ENCODE peak calls at places on chromosomes 16 and 17, in four cellular contexts. One of them, this sample, is unnamed.

GRCh38 chr16:72646615-72647014 is 401.3 kb downstream of the ZFHX3 start:
- DNase-seq in PC-3: no peak
- DNase-seq in mammary epithelial cell: no peak
- DNase-seq in fibroblast of lung: no peak
- DNase-seq in this sample: no peak

GRCh38 chr17:41710472-41711090 is 1.6 kb upstream of the GAST start:
- DNase-seq in PC-3: peak; percentile 9
- DNase-seq in mammary epithelial cell: peak; percentile 47
- DNase-seq in fibroblast of lung: peak; percentile 53
- DNase-seq in this sample: no peak

GRCh38 chr16:23302045-23302956 is at the start of gene SCNN1B:
- DNase-seq in PC-3: peak; percentile 43
- DNase-seq in fibroblast of lung: no peak
- DNase-seq in mammary epithelial cell: no peak
- DNase-seq in this sample: peak; percentile 66

GRCh38 chr17:72175787-72176515 is 55.1 kb downstream of the SOX9 start:
- DNase-seq in mammary epithelial cell: no peak
- DNase-seq in fibroblast of lung: no peak
- DNase-seq in PC-3: peak; percentile 85
- DNase-seq in this sample: no peak

GRCh38 chr16:19389246-19389645 is 28.4 kb upstream of the TMC5 start:
- DNase-seq in mammary epithelial cell: peak; percentile 44
- DNase-seq in PC-3: peak; percentile 49
- DNase-seq in fibroblast of lung: no peak
- DNase-seq in this sample: peak; percentile 91

GRCh38 chr16:26505501-26505900 is 561.2 kb upstream of the C16orf82 start:
- DNase-seq in fibroblast of lung: no peak
- DNase-seq in mammary epithelial cell: no peak
- DNase-seq in PC-3: no peak
- DNase-seq in this sample: no peak

GRCh38 chr17:8951210-8951609 is 14.3 kb downstream of the PIK3R5 start:
- DNase-seq in fibroblast of lung: no peak
- DNase-seq in PC-3: no peak
- DNase-seq in mammary epithelial cell: no peak
- DNase-seq in this sample: no peak

GRCh38 chr17:76783146-76783545 is 45.2 kb downstream of the MFSD11 start:
- DNase-seq in PC-3: no peak
- DNase-seq in mammary epithelial cell: no peak
- DNase-seq in fibroblast of lung: no peak
- DNase-seq in this sample: no peak

GRCh38 chr16:28167221-28167620 is 44.5 kb downstream of the XPO6 start:
- DNase-seq in mammary epithelial cell: no peak
- DNase-seq in PC-3: no peak
- DNase-seq in fibroblast of lung: no peak
- DNase-seq in this sample: no peak

GRCh38 chr17:17724991-17725852 is 44.0 kb downstream of the RAI1 start:
- DNase-seq in fibroblast of lung: no peak
- DNase-seq in PC-3: no peak
- DNase-seq in mammary epithelial cell: no peak
- DNase-seq in this sample: no peak

GRCh38 chr16:7025616-7026190 is 306.9 kb upstream of the RBFOX1 start:
- DNase-seq in mammary epithelial cell: no peak
- DNase-seq in fibroblast of lung: no peak
- DNase-seq in PC-3: peak; percentile 46
- DNase-seq in this sample: peak; percentile 75

GRCh38 chr16:52469775-52470174 is 77.2 kb downstream of the TOX3 start:
- DNase-seq in PC-3: peak; percentile 11
- DNase-seq in mammary epithelial cell: no peak
- DNase-seq in fibroblast of lung: no peak
- DNase-seq in this sample: no peak

GRCh38 chr17:67477687-67478086 is 100.6 kb downstream of the PITPNC1 start:
- DNase-seq in PC-3: peak; percentile 88
- DNase-seq in fibroblast of lung: peak; percentile 47
- DNase-seq in mammary epithelial cell: peak; percentile 76
- DNase-seq in this sample: no peak

GRCh38 chr17:28528329-28529011 is 22.3 kb downstream of the FOXN1 start:
- DNase-seq in PC-3: peak; percentile 42
- DNase-seq in mammary epithelial cell: no peak
- DNase-seq in fibroblast of lung: no peak
- DNase-seq in this sample: peak; percentile 65

GRCh38 chr16:620700-621525 is 9.9 kb upstream of the WFIKKN1 start:
- DNase-seq in mammary epithelial cell: no peak
- DNase-seq in PC-3: no peak
- DNase-seq in fibroblast of lung: no peak
- DNase-seq in this sample: no peak

GRCh38 chr17:79518330-79519151 is 92.3 kb downstream of the RBFOX3 start:
- DNase-seq in PC-3: no peak
- DNase-seq in fibroblast of lung: no peak
- DNase-seq in mammary epithelial cell: no peak
- DNase-seq in this sample: no peak

GRCh38 chr16:69563605-69564580 is 1.9 kb upstream of the NFAT5 start:
- DNase-seq in mammary epithelial cell: peak; percentile 85
- DNase-seq in fibroblast of lung: peak; percentile 17
- DNase-seq in PC-3: peak; percentile 15
- DNase-seq in this sample: peak; percentile 22

GRCh38 chr16:641326-642188 is at the start of gene MCRIP2:
- DNase-seq in PC-3: peak; percentile 80
- DNase-seq in fibroblast of lung: peak; percentile 72
- DNase-seq in mammary epithelial cell: peak; percentile 54
- DNase-seq in this sample: peak; percentile 91

GRCh38 chr17:6592193-6592592 is 35.8 kb upstream of the PITPNM3 start:
- DNase-seq in PC-3: peak; percentile 54
- DNase-seq in mammary epithelial cell: peak; percentile 29
- DNase-seq in fibroblast of lung: no peak
- DNase-seq in this sample: no peak

GRCh38 chr17:34571428-34572130 is 7.8 kb upstream of the TMEM132E start:
- DNase-seq in fibroblast of lung: no peak
- DNase-seq in mammary epithelial cell: no peak
- DNase-seq in PC-3: no peak
- DNase-seq in this sample: no peak

GRCh38 chr17:48148029-48148759 is 40.6 kb downstream of the SNX11 start:
- DNase-seq in PC-3: no peak
- DNase-seq in mammary epithelial cell: no peak
- DNase-seq in fibroblast of lung: no peak
- DNase-seq in this sample: no peak

GRCh38 chr17:77505460-77505769 is 364.6 kb downstream of the SEC14L1 start:
- DNase-seq in fibroblast of lung: no peak
- DNase-seq in mammary epithelial cell: no peak
- DNase-seq in PC-3: no peak
- DNase-seq in this sample: no peak

GRCh38 chr17:15662726-15663125 is 21.4 kb downstream of the TRIM16 start:
- DNase-seq in fibroblast of lung: no peak
- DNase-seq in PC-3: peak; percentile 28
- DNase-seq in mammary epithelial cell: peak; percentile 42
- DNase-seq in this sample: no peak

GRCh38 chr17:1787301-1787902 is 25.5 kb downstream of the SERPINF1 start:
- DNase-seq in mammary epithelial cell: peak; percentile 86
- DNase-seq in fibroblast of lung: peak; percentile 93
- DNase-seq in PC-3: peak; percentile 87
- DNase-seq in this sample: peak; percentile 63

GRCh38 chr17:30187528-30187927 is 48.0 kb downstream of the SLC6A4 start:
- DNase-seq in PC-3: no peak
- DNase-seq in mammary epithelial cell: peak; percentile 22
- DNase-seq in fibroblast of lung: no peak
- DNase-seq in this sample: no peak
- H3K9ac ChIP-seq in PC-3: no peak overlapping the region
- H3K9ac ChIP-seq in mammary epithelial cell: no peak overlapping the region
- H3K9ac ChIP-seq in fibroblast of lung: no peak overlapping the region
- H3K9ac ChIP-seq in this sample: no peak overlapping the region

DNA sequence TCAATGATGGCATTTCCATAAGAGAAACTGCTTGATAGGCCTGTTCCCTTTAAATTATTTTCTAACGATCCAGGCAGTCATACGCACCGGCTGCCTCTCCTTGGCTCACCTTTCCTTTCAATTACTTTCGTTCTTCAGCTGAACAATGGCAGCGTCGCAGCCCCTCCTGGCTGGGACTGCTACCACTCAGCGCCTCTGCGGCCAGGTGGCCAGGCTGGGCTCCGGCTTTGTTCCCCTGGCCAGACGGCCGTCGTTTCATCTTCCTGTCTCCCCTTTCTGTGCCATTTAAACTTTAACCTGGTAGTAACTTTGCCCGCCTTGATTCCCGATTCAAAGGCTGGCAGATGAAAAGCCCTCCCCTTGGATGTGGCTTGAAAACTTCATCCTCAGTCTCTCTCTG is 79.0 kb downstream of the C16orf78 start:
- DNase-seq in mammary epithelial cell: no peak
- DNase-seq in PC-3: no peak
- DNase-seq in fibroblast of lung: no peak
- DNase-seq in this sample: no peak
- H3K4me3 ChIP-seq in mammary epithelial cell: no peak overlapping the region
- H3K4me3 ChIP-seq in PC-3: no peak overlapping the region
- H3K4me3 ChIP-seq in fibroblast of lung: no peak overlapping the region
- H3K4me3 ChIP-seq in this sample: no peak overlapping the region

DNA sequence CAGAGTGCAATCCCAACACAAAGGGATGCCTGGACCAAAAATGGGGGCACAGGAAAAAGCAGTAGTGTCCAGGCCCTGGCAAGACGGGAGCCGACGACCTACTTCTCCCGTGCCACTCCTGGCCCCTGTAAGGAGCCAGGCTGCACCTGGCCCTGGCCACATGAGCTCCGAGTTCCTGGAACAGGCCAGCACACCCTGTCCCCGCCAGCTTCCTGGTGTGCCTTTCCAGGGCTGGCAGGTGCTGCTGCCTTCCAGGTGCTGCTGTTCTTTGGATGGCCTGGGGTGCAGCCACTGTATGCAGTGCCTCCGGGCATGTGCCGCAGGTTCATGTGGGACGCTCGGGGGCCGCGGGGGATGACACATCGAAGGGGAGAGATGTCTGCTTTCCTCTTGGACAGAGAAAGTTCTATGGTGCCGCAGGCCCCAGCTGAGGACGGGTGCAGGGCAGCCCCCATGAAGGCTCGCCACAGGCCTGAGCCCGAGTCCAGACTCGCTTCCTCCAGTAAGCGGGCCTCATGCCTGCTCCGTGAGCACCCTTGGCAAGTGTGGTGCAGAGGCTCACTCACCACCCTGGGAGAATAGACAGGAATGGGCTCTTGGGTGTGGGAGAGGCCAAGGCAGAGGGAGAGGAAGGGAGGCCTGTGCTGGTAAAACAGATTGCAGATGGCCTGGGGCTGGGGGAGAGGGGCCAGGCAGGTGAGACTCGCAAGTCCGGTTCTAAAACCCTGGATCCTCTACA is 54.7 kb upstream of the FASN start:
- DNase-seq in PC-3: no peak
- DNase-seq in fibroblast of lung: no peak
- DNase-seq in mammary epithelial cell: no peak
- DNase-seq in this sample: no peak
- H3K4me1 ChIP-seq in PC-3: no peaks in the 10 kb centered on the region
- H3K4me1 ChIP-seq in fibroblast of lung: no peaks in the 10 kb centered on the region
- H3K4me1 ChIP-seq in mammary epithelial cell: no peaks in the 10 kb centered on the region
- H3K4me1 ChIP-seq in this sample: no peaks in the 10 kb centered on the region

DNA sequence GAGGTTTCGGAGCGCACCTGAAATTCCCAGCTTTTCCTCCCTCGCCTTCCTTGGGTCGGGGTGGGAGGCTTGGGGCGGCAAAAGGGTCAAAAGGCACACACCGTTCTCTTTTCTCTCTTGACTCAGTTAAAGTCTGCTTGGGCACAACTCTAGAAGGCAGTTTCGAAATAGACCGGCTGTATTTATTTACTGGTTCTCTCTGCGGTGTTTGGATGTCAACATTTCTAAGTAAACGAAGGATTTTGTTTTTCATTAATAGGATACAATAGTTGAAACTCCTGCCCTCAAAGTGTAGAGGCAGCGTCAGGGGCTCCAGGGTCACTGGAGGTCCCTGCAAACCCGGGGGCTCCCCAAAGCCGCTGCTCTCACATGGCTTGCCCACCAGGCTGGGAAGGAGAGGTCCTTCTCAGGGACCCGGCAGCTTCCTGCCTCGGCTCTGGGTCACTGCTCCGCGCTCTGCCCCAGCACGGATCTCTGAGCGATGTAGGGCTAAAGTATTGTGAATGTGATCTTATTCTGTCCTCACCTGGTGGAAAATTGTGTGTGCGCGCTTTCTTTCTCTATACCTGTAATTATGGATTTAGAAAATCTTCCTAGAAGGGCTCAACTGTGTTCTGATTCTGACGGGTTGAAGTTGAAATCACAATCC is 952 bp downstream of the BMERB1 start:
- DNase-seq in mammary epithelial cell: no peak
- DNase-seq in fibroblast of lung: peak; percentile 20
- DNase-seq in PC-3: peak; percentile 5
- DNase-seq in this sample: no peak
- H3K9ac ChIP-seq in mammary epithelial cell: peak overlapping the region; percentile 27
- H3K9ac ChIP-seq in fibroblast of lung: peak overlapping the region; percentile 68
- H3K9ac ChIP-seq in PC-3: no peak overlapping the region
- H3K9ac ChIP-seq in this sample: peak overlapping the region; percentile 72

DNA sequence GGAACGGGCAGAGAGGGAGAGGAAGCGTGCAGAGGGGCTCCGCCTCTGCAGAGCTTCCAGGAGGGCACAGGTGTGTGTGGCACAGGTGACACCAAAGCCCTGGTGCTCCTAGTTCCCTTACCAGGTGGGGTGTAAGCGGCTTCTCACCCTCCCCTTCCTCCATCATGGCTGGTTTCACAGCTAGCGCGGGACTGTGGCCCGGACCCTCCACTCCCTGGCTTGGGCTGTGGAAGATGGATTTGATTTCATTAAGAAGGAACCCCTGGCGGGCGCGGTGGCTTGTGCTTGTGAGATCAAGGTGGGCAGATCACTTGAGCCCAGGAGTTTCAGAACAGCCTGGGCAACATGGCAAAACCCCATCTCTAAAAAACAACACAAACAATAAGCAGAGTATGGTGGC is 241.2 kb upstream of the GSE1 start:
- DNase-seq in fibroblast of lung: no peak
- DNase-seq in PC-3: no peak
- DNase-seq in mammary epithelial cell: no peak
- DNase-seq in this sample: no peak
- H3K4me3 ChIP-seq in fibroblast of lung: no peak overlapping the region
- H3K4me3 ChIP-seq in PC-3: no peak overlapping the region
- H3K4me3 ChIP-seq in mammary epithelial cell: no peak overlapping the region
- H3K4me3 ChIP-seq in this sample: no peak overlapping the region

GRCh38 chr17:4600563-4600962 is 16.2 kb downstream of the SMTNL2 start:
- DNase-seq in mammary epithelial cell: no peak
- DNase-seq in fibroblast of lung: no peak
- DNase-seq in PC-3: no peak
- DNase-seq in this sample: no peak

GRCh38 chr17:4599505-4600281 is 15.4 kb downstream of the SMTNL2 start:
- DNase-seq in mammary epithelial cell: no peak
- DNase-seq in PC-3: peak; percentile 19
- DNase-seq in fibroblast of lung: peak; percentile 91
- DNase-seq in this sample: peak; percentile 44

GRCh38 chr17:4596636-4597380 is 12.5 kb downstream of the SMTNL2 start:
- DNase-seq in PC-3: no peak
- DNase-seq in mammary epithelial cell: no peak
- DNase-seq in fibroblast of lung: no peak
- DNase-seq in this sample: no peak

GRCh38 chr17:4597975-4598374 is 13.6 kb downstream of the SMTNL2 start:
- DNase-seq in mammary epithelial cell: no peak
- DNase-seq in PC-3: no peak
- DNase-seq in fibroblast of lung: no peak
- DNase-seq in this sample: no peak

GRCh38 chr17:4598776-4599504 is 14.6 kb downstream of the SMTNL2 start:
- DNase-seq in fibroblast of lung: peak; percentile 98
- DNase-seq in PC-3: no peak
- DNase-seq in mammary epithelial cell: no peak
- DNase-seq in this sample: peak; percentile 38
- H3K4me1 ChIP-seq in fibroblast of lung: no peaks in the 10 kb centered on the region
- H3K4me1 ChIP-seq in PC-3: no peaks in the 10 kb centered on the region
- H3K4me1 ChIP-seq in mammary epithelial cell: peaks cover 4% of the 10 kb centered on the region
- H3K4me1 ChIP-seq in this sample: no peaks in the 10 kb centered on the region

GRCh38 chr16:31362476-31363405 is 7.8 kb downstream of the ITGAX start:
- DNase-seq in mammary epithelial cell: no peak
- DNase-seq in PC-3: no peak
- DNase-seq in fibroblast of lung: no peak
- DNase-seq in this sample: no peak
- H3K9ac ChIP-seq in mammary epithelial cell: no peak overlapping the region
- H3K9ac ChIP-seq in PC-3: no peak overlapping the region
- H3K9ac ChIP-seq in fibroblast of lung: no peak overlapping the region
- H3K9ac ChIP-seq in this sample: no peak overlapping the region